ENCODE peak calls at places on chromosome 13, in five cellular contexts. B is activated CD8-positive, alpha-beta memory T cell treated with anti-CD3 and anti-CD28 coated beads for 1 hour; Z is GM10248; H is SK-N-MC; F is GM23248. P is an unnamed sample.

GRCh38 chr13:94419304-94419943 is 60.1 kb downstream of the DCT start:
- DNase-seq in B (no peak), Z (no peak), H (no peak), F (peak), P (no peak)

GRCh38 chr13:74641586-74641985 is 507.4 kb upstream of the KLF12 start:
- DNase-seq in B (no peak), Z (no peak), H (no peak), F (peak), P (no peak)

GRCh38 chr13:78978381-78978998 is 319.5 kb upstream of the OBI1 start:
- DNase-seq in B (no peak), Z (peak), H (peak), F (peak), P (no peak)

GRCh38 chr13:42525035-42525504 is 48.9 kb upstream of the TNFSF11 start:
- DNase-seq in B (no peak), Z (no peak), H (no peak), F (peak), P (no peak)

GRCh38 chr13:37868691-37869505 is 674 bp downstream of the TRPC4 start:
- DNase-seq in B (no peak), Z (peak), H (no peak), F (peak), P (no peak)

GRCh38 chr13:32225494-32225931 is 89.7 kb downstream of the ZAR1L start:
- DNase-seq in B (no peak), Z (no peak), H (no peak), F (peak), P (no peak)

GRCh38 chr13:62537593-62537992 is 1121.9 kb upstream of the PCDH20 start:
- DNase-seq in B (no peak), Z (no peak), H (no peak), F (no peak), P (no peak)

GRCh38 chr13:23678768-23679167 is 108.6 kb downstream of the TNFRSF19 start:
- DNase-seq in B (no peak), Z (no peak), H (no peak), F (no peak), P (no peak)

GRCh38 chr13:99123101-99124045 is 77.3 kb upstream of the UBAC2 start:
- DNase-seq in B (no peak), Z (no peak), H (no peak), F (peak), P (no peak)

GRCh38 chr13:93872376-93872775 is 607.1 kb downstream of the DCT start:
- DNase-seq in B (no peak), Z (no peak), H (no peak), F (no peak), P (no peak)

GRCh38 chr13:49781791-49782190 is 10.7 kb downstream of the KPNA3 start:
- DNase-seq in B (no peak), Z (no peak), H (no peak), F (no peak), P (no peak)

GRCh38 chr13:96672016-96672415 is 322.3 kb downstream of the OXGR1 start:
- DNase-seq in B (no peak), Z (no peak), H (no peak), F (no peak), P (no peak)

GRCh38 chr13:74210693-74211393 is 76.6 kb upstream of the KLF12 start:
- DNase-seq in B (no peak), Z (no peak), H (peak), F (peak), P (peak)

GRCh38 chr13:18954254-18954653 is 227.4 kb downstream of the TUBA3C start:
- DNase-seq in B (no peak), Z (peak), H (no peak), F (no peak), P (no peak)

GRCh38 chr13:59776924-59777690 is 386.6 kb downstream of the DIAPH3 start:
- DNase-seq in B (no peak), Z (no peak), H (no peak), F (peak), P (no peak)

GRCh38 chr13:74134777-74135305 is 637 bp upstream of the KLF12 start:
- DNase-seq in B (peak), Z (peak), H (no peak), F (peak), P (peak)

GRCh38 chr13:97945342-97945741 is 8.1 kb upstream of the IPO5 start:
- DNase-seq in B (no peak), Z (no peak), H (no peak), F (peak), P (no peak)

GRCh38 chr13:83618966-83619365 is 263.3 kb downstream of the SLITRK1 start:
- DNase-seq in B (no peak), Z (no peak), H (no peak), F (peak), P (no peak)

GRCh38 chr13:51887441-51887840 is 25.7 kb downstream of the CCDC70 start:
- DNase-seq in B (no peak), Z (no peak), H (no peak), F (no peak), P (no peak)

GRCh38 chr13:106612688-106613087 is 44.8 kb upstream of the ARGLU1 start:
- DNase-seq in B (no peak), Z (no peak), H (no peak), F (peak), P (no peak)

GRCh38 chr13:106475852-106476251 is 59.6 kb downstream of the EFNB2 start:
- DNase-seq in B (no peak), Z (no peak), H (no peak), F (no peak), P (no peak)

GRCh38 chr13:59533561-59534337 is 630.0 kb downstream of the DIAPH3 start:
- DNase-seq in B (no peak), Z (no peak), H (no peak), F (no peak), P (no peak)

GRCh38 chr13:40149611-40150283 is 494.3 kb downstream of the COG6 start:
- DNase-seq in B (no peak), Z (no peak), H (no peak), F (peak), P (no peak)

GRCh38 chr13:29923554-29924481 is 73.4 kb upstream of the UBL3 start:
- DNase-seq in B (peak), Z (peak), H (no peak), F (peak), P (peak)

GRCh38 chr13:32079586-32079985 is 48.0 kb downstream of the FRY start:
- DNase-seq in B (no peak), Z (no peak), H (no peak), F (no peak), P (no peak)

GRCh38 chr13:94073006-94073744 is 406.3 kb downstream of the DCT start:
- DNase-seq in B (no peak), Z (no peak), H (no peak), F (peak), P (peak)

GRCh38 chr13:46675016-46675415 is 121.9 kb downstream of the ESD start:
- DNase-seq in B (no peak), Z (no peak), H (no peak), F (no peak), P (no peak)

GRCh38 chr13:48194392-48194754 is 38.6 kb upstream of the ITM2B start:
- DNase-seq in B (no peak), Z (peak), H (no peak), F (peak), P (no peak)

GRCh38 chr13:110788778-110789177 is 75.3 kb downstream of the ING1 start:
- DNase-seq in B (no peak), Z (no peak), H (no peak), F (no peak), P (no peak)

GRCh38 chr13:39688699-39689405 is 33.4 kb downstream of the COG6 start:
- DNase-seq in B (no peak), Z (peak), H (no peak), F (peak), P (no peak)

P was measured in NCI-H510A.